ENCODE peak calls at places on chromosomes 4 and X, in five cellular contexts. O is keratinocyte, V is AG04449, L is upper lobe of left lung, J is colonic mucosa. S is an unnamed sample.

GRCh38 chr4:81732980-81733379 is 261.3 kb upstream of the RASGEF1B start:
- DNase-seq in O (no peak), V (no peak), L (no peak), J (no peak), S (no peak)

GRCh38 chrX:41514179-41514578 is 67.0 kb downstream of the NYX start:
- DNase-seq in O (no peak), V (no peak), L (no peak), J (no peak), S (no peak)

GRCh38 chrX:874061-874460 is 243.5 kb downstream of the SHOX start:
- DNase-seq in O (no peak), V (no peak), L (no peak), J (no peak), S (no peak)

GRCh38 chr4:141497627-141498026 is 138.8 kb upstream of the IL15 start:
- DNase-seq in O (no peak), V (no peak), L (no peak), J (no peak), S (no peak)

GRCh38 chr4:99028187-99028586 is 32.7 kb downstream of the METAP1 start:
- DNase-seq in O (no peak), V (no peak), L (no peak), J (no peak), S (no peak)

GRCh38 chr4:68175562-68176155 is 46.0 kb upstream of the TMPRSS11F start:
- DNase-seq in O (peak), V (peak), L (no peak), J (peak), S (peak)

GRCh38 chr4:155787113-155787710 is 28.4 kb downstream of the GUCY1B1 start:
- DNase-seq in O (no peak), V (no peak), L (no peak), J (no peak), S (peak)

GRCh38 chr4:100340534-100341364 is 150.5 kb upstream of the DDIT4L start:
- DNase-seq in O (no peak), V (no peak), L (no peak), J (no peak), S (no peak)

GRCh38 chr4:13403833-13404232 is 80.3 kb downstream of the RAB28 start:
- DNase-seq in O (no peak), V (no peak), L (no peak), J (no peak), S (no peak)

GRCh38 chr4:88939697-88940096 is 117.3 kb downstream of the FAM13A start:
- DNase-seq in O (no peak), V (peak), L (no peak), J (no peak), S (no peak)

GRCh38 chr4:88940506-88940905 is 116.5 kb downstream of the FAM13A start:
- DNase-seq in O (no peak), V (no peak), L (no peak), J (no peak), S (no peak)

GRCh38 chr4:88933414-88933813 is 123.6 kb downstream of the FAM13A start:
- DNase-seq in O (no peak), V (no peak), L (no peak), J (no peak), S (no peak)

GRCh38 chr4:88937081-88937480 is 119.9 kb downstream of the FAM13A start:
- DNase-seq in O (no peak), V (peak), L (no peak), J (no peak), S (no peak)

GRCh38 chr4:88938138-88938537 is 118.8 kb downstream of the FAM13A start:
- DNase-seq in O (peak), V (peak), L (no peak), J (no peak), S (peak)
- TF ChIP-seq CTCF in O (no peak), V (no peak), L (no peak), J (no peak), S (no peak)

GRCh38 chr4:23889814-23890269 is at the start of gene PPARGC1A:
- DNase-seq in O (peak), V (no peak), L (peak), J (peak), S (no peak)

GRCh38 chr4:23890369-23891063 is 669 bp upstream of the PPARGC1A start:
- DNase-seq in O (no peak), V (no peak), L (no peak), J (no peak), S (no peak)

GRCh38 chr4:23888421-23889319 is 1.2 kb downstream of the PPARGC1A start:
- DNase-seq in O (no peak), V (no peak), L (no peak), J (peak), S (no peak)

GRCh38 chr4:23887989-23888388 is 1.9 kb downstream of the PPARGC1A start:
- DNase-seq in O (no peak), V (no peak), L (no peak), J (no peak), S (no peak)

DNA sequence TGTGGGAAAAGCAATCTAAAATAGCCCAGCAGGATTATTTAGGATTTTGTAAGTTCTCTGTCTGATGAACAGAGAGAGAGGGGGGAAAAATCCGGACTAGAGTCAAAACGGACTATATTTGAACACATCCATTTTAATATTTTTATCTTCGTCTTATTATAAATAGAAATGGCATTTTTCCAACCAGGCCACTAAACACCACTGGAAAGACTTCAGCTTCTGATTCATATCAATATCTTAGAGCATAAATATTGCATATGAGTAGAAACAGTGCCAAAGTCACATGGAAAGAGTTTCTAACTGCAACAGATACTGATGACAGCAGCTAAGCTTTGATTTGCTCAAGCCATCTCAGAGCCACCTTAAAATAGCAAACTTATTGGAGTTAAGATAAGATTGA is 479 bp downstream of the PPARGC1A start:
- DNase-seq in O (no peak), V (no peak), L (no peak), J (no peak), S (no peak)
- H3K4me3 ChIP-seq in O (no peak), V (peak), L (peak), J (peak), S (peak)

DNA sequence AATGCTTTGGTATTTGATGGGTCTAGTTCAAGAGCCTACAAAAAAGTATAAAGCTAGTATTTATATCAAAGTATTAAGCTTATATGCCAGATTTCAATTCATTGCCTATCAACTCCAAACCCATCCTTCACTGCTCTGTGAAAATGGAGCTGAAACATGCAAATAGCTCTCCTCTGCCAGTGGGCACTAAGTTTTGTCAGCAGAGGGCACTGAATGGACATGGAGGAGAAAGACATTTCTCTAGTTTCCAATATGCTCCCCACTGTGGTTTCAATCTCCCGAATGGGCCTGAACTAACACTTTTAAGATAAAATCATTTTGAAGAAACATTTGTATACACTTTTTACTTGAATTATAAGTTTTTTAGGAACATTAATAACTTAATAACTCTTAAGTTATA is 12.4 kb downstream of the PPID start:
- DNase-seq in O (no peak), V (no peak), L (no peak), J (no peak), S (no peak)
- TF ChIP-seq CTCF in O (no peak), V (peak), L (no peak), J (no peak), S (peak)

GRCh38 chr4:88822034-88822433 is 124.4 kb upstream of the NAP1L5 start:
- DNase-seq in O (no peak), V (no peak), L (no peak), J (no peak), S (no peak)

GRCh38 chr4:88817740-88818139 is 120.1 kb upstream of the NAP1L5 start:
- DNase-seq in O (no peak), V (no peak), L (no peak), J (no peak), S (no peak)

GRCh38 chr4:88823058-88823919 is 125.7 kb upstream of the NAP1L5 start:
- DNase-seq in O (no peak), V (peak), L (no peak), J (peak), S (peak)

GRCh38 chr4:88820723-88821368 is 123.2 kb upstream of the NAP1L5 start:
- DNase-seq in O (no peak), V (no peak), L (no peak), J (no peak), S (no peak)

DNA sequence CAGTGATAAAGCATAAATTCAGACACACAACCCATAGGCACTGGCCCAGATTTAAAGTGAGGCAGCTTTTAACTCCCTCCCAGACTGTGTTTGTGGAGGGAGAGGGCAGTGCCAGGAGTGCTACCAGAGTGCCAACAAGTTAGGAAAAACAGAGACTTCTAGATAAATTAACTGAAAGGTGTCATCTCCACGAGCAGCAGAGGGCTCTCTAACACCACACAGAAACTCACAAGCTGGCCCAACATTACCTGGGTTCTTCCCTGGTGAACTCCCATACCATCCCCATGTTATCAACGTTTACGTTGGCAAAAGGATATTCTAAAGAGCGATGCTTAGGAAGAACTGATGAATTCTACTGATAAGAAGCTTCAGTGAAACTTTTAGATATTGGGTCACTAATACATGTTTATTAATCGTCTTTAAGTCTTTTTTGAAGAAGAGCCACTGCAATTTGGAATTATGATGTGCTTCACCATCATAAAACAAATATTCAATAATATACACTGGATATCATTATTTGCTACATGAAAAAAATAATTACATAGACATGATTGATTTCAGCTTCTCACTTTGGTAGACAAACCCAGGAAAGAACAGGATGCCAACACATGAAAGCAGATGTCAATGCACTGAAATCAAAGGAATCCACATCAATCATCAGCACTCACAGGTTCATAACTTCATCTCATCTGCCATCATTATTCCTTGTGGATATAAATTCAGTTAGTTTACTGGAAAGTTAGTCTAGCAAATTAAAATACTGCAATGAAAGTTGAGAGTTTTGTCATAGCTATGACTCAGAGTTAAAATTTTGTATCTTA is 121.2 kb upstream of the NAP1L5 start:
- DNase-seq in O (no peak), V (no peak), L (no peak), J (peak), S (no peak)
- H3K4me3 ChIP-seq in O (no peak), V (no peak), L (no peak), J (no peak), S (no peak)

GRCh38 chr4:15779336-15779735 is 1.2 kb downstream of the CD38 start:
- DNase-seq in O (no peak), V (no peak), L (no peak), J (peak), S (peak)
- TF ChIP-seq CTCF in O (peak), V (peak), L (no peak), J (no peak), S (peak)